ENCODE peak calls at places on chromosomes 1 and 21, in six cellular contexts. E is AG10803; R is GM23338; M is activated T-helper 9 cell treated with anti-CD3 and anti-CD28 coated beads, Interleukin-2, amount 50 U/mL, for 16 hours; K is sciatic nerve; I is stimulated activated CD8-positive, alpha-beta memory T cell treated with anti-CD3 and anti-CD28 coated beads, Interleukin-15, amount 100 ng/mL, for 24 hours. X is an unnamed sample.

GRCh38 chr1:8031176-8031785 is 5.2 kb upstream of the ERRFI1 start:
- DNase-seq in E (peak; percentile 66), R (peak; percentile 49), M (no peak), K (no peak), I (no peak), X (no peak)

GRCh38 chr1:175630076-175630475 is 113.3 kb downstream of the TNR start:
- DNase-seq in E (no peak), R (no peak), M (no peak), K (no peak), I (no peak), X (no peak)

GRCh38 chr1:170073893-170074249 is 624 bp downstream of the KIFAP3 start:
- DNase-seq in E (no peak), R (no peak), M (no peak), K (no peak), I (no peak), X (no peak)

GRCh38 chr1:46196609-46197008 is 1.6 kb downstream of the POMGNT1 start:
- DNase-seq in E (no peak), R (no peak), M (no peak), K (no peak), I (no peak), X (no peak)

GRCh38 chr1:198845851-198846250 is 207.0 kb downstream of the PTPRC start:
- DNase-seq in E (peak; percentile 9), R (no peak), M (no peak), K (no peak), I (no peak), X (no peak)

GRCh38 chr1:56920551-56920950 is 45.3 kb downstream of the C8B start:
- DNase-seq in E (peak; percentile 79), R (no peak), M (no peak), K (no peak), I (no peak), X (no peak)

GRCh38 chr1:234897754-234898454 is 230.7 kb downstream of the TOMM20 start:
- DNase-seq in E (no peak), R (no peak), M (no peak), K (no peak), I (no peak), X (no peak)

GRCh38 chr1:245180496-245180895 is 25.7 kb downstream of the KIF26B start:
- DNase-seq in E (no peak), R (no peak), M (no peak), K (no peak), I (no peak), X (no peak)

GRCh38 chr1:160376525-160377131 is 9.8 kb downstream of the NHLH1 start:
- DNase-seq in E (peak; percentile 74), R (peak; percentile 92), M (no peak), K (no peak), I (no peak), X (peak; percentile 78)

GRCh38 chr1:212070720-212071302 is 35.3 kb downstream of the DTL start:
- DNase-seq in E (peak; percentile 70), R (peak; percentile 45), M (no peak), K (no peak), I (no peak), X (no peak)

GRCh38 chr21:42092805-42093590 is 21.9 kb downstream of the UMODL1 start:
- DNase-seq in E (peak; percentile 23), R (no peak), M (no peak), K (no peak), I (no peak), X (no peak)

GRCh38 chr1:223017291-223017690 is 125.8 kb downstream of the TLR5 start:
- DNase-seq in E (no peak), R (no peak), M (no peak), K (no peak), I (no peak), X (peak; percentile 67)

GRCh38 chr1:19059773-19060172 is 103.3 kb upstream of the IFFO2 start:
- DNase-seq in E (no peak), R (no peak), M (no peak), K (no peak), I (no peak), X (no peak)

GRCh38 chr1:23417570-23417969 is 7.0 kb downstream of the TCEA3 start:
- DNase-seq in E (peak; percentile 50), R (no peak), M (no peak), K (no peak), I (no peak), X (no peak)

GRCh38 chr1:54615531-54616245 is 7.6 kb downstream of the FAM151A start:
- DNase-seq in E (no peak), R (no peak), M (no peak), K (no peak), I (no peak), X (no peak)

GRCh38 chr21:34510148-34511142 is 1.6 kb downstream of the KCNE1 start:
- DNase-seq in E (peak; percentile 72), R (peak; percentile 81), M (peak; percentile 19), K (peak; percentile 86), I (peak; percentile 9), X (peak; percentile 94)

GRCh38 chr1:61687901-61688300 is 37.0 kb downstream of the TM2D1 start:
- DNase-seq in E (peak; percentile 3), R (no peak), M (no peak), K (no peak), I (no peak), X (no peak)

GRCh38 chr1:84406209-84406917 is 8.1 kb downstream of the DNASE2B start:
- DNase-seq in E (peak; percentile 13), R (no peak), M (no peak), K (no peak), I (no peak), X (no peak)

GRCh38 chr1:201307760-201308499 is 24.6 kb downstream of the PKP1 start:
- DNase-seq in E (no peak), R (no peak), M (no peak), K (no peak), I (no peak), X (no peak)

GRCh38 chr1:75172556-75172955 is 38.4 kb downstream of the LHX8 start:
- DNase-seq in E (peak; percentile 9), R (no peak), M (no peak), K (no peak), I (no peak), X (no peak)

GRCh38 chr1:119253366-119253765 is 112.9 kb upstream of the WARS2 start:
- DNase-seq in E (no peak), R (no peak), M (no peak), K (no peak), I (no peak), X (no peak)

GRCh38 chr1:226123212-226123560 is 60.7 kb downstream of the H3-3A start:
- DNase-seq in E (no peak), R (no peak), M (no peak), K (no peak), I (no peak), X (no peak)

GRCh38 chr1:232751393-232752140 is 53.6 kb upstream of the MAP10 start:
- DNase-seq in E (peak; percentile 5), R (no peak), M (no peak), K (no peak), I (no peak), X (no peak)

GRCh38 chr1:93552751-93553455 is 105.0 kb downstream of the FNBP1L start:
- DNase-seq in E (peak; percentile 89), R (peak; percentile 68), M (no peak), K (no peak), I (no peak), X (no peak)

GRCh38 chr1:36083635-36084501 is at the start of gene TEKT2:
- DNase-seq in E (no peak), R (peak; percentile 96), M (no peak), K (peak; percentile 69), I (no peak), X (peak; percentile 92)